ENCODE peak calls at places on chromosome 15, in nine cellular contexts. One of them, this sample, is unnamed.

GRCh38 chr15:48478581-48478980 is 147.4 kb downstream of the DUT start:
- DNase-seq in GM10248: no peak
- DNase-seq in tibial nerve: no peak
- DNase-seq in GM13976: no peak
- DNase-seq in fibroblast of lung: peak
- DNase-seq in CD8-positive, alpha-beta T cell: no peak
- DNase-seq in transverse colon: no peak
- DNase-seq in retinal pigment epithelial cell: no peak
- DNase-seq in nephron progenitor cell: no peak
- DNase-seq in this sample: no peak

GRCh38 chr15:63595066-63595465 is 2.1 kb upstream of the FBXL22 start:
- DNase-seq in retinal pigment epithelial cell: no peak
- DNase-seq in GM13976: no peak
- DNase-seq in CD8-positive, alpha-beta T cell: no peak
- DNase-seq in transverse colon: no peak
- DNase-seq in nephron progenitor cell: no peak
- DNase-seq in tibial nerve: no peak
- DNase-seq in GM10248: no peak
- DNase-seq in fibroblast of lung: no peak
- DNase-seq in this sample: no peak

GRCh38 chr15:40930430-40931299 is 1.5 kb downstream of the DLL4 start:
- DNase-seq in GM10248: peak
- DNase-seq in GM13976: peak
- DNase-seq in nephron progenitor cell: peak
- DNase-seq in fibroblast of lung: peak
- DNase-seq in tibial nerve: no peak
- DNase-seq in retinal pigment epithelial cell: no peak
- DNase-seq in CD8-positive, alpha-beta T cell: no peak
- DNase-seq in transverse colon: peak
- DNase-seq in this sample: peak

GRCh38 chr15:70569139-70569717 is 194.1 kb downstream of the UACA start:
- DNase-seq in nephron progenitor cell: no peak
- DNase-seq in GM13976: no peak
- DNase-seq in tibial nerve: no peak
- DNase-seq in GM10248: no peak
- DNase-seq in retinal pigment epithelial cell: peak
- DNase-seq in CD8-positive, alpha-beta T cell: peak
- DNase-seq in fibroblast of lung: peak
- DNase-seq in transverse colon: no peak
- DNase-seq in this sample: no peak

GRCh38 chr15:47407692-47408091 is 309.6 kb upstream of the SEMA6D start:
- DNase-seq in GM10248: no peak
- DNase-seq in nephron progenitor cell: no peak
- DNase-seq in fibroblast of lung: no peak
- DNase-seq in GM13976: no peak
- DNase-seq in tibial nerve: no peak
- DNase-seq in retinal pigment epithelial cell: no peak
- DNase-seq in transverse colon: no peak
- DNase-seq in CD8-positive, alpha-beta T cell: no peak
- DNase-seq in this sample: no peak

GRCh38 chr15:65374831-65375401 is 2.9 kb downstream of the IGDCC3 start:
- DNase-seq in tibial nerve: no peak
- DNase-seq in transverse colon: no peak
- DNase-seq in CD8-positive, alpha-beta T cell: no peak
- DNase-seq in retinal pigment epithelial cell: no peak
- DNase-seq in nephron progenitor cell: no peak
- DNase-seq in GM13976: no peak
- DNase-seq in fibroblast of lung: peak
- DNase-seq in GM10248: no peak
- DNase-seq in this sample: no peak

GRCh38 chr15:96093063-96093462 is 237.4 kb upstream of the NR2F2 start:
- DNase-seq in nephron progenitor cell: no peak
- DNase-seq in retinal pigment epithelial cell: no peak
- DNase-seq in transverse colon: no peak
- DNase-seq in fibroblast of lung: peak
- DNase-seq in tibial nerve: no peak
- DNase-seq in CD8-positive, alpha-beta T cell: no peak
- DNase-seq in GM10248: no peak
- DNase-seq in GM13976: no peak
- DNase-seq in this sample: no peak

GRCh38 chr15:32030795-32031194 is 480 bp downstream of the CHRNA7 start:
- DNase-seq in transverse colon: no peak
- DNase-seq in CD8-positive, alpha-beta T cell: no peak
- DNase-seq in fibroblast of lung: no peak
- DNase-seq in GM10248: peak
- DNase-seq in retinal pigment epithelial cell: no peak
- DNase-seq in GM13976: no peak
- DNase-seq in nephron progenitor cell: peak
- DNase-seq in tibial nerve: no peak
- DNase-seq in this sample: peak

GRCh38 chr15:23415321-23415865 is 31.6 kb downstream of the GOLGA6L2 start:
- DNase-seq in GM10248: no peak
- DNase-seq in retinal pigment epithelial cell: no peak
- DNase-seq in nephron progenitor cell: no peak
- DNase-seq in transverse colon: no peak
- DNase-seq in tibial nerve: no peak
- DNase-seq in fibroblast of lung: no peak
- DNase-seq in CD8-positive, alpha-beta T cell: no peak
- DNase-seq in GM13976: no peak
- DNase-seq in this sample: no peak

GRCh38 chr15:58453931-58454793 is 22.4 kb downstream of the LIPC start:
- DNase-seq in tibial nerve: no peak
- DNase-seq in retinal pigment epithelial cell: no peak
- DNase-seq in nephron progenitor cell: no peak
- DNase-seq in GM10248: peak
- DNase-seq in fibroblast of lung: no peak
- DNase-seq in CD8-positive, alpha-beta T cell: no peak
- DNase-seq in transverse colon: no peak
- DNase-seq in GM13976: peak
- DNase-seq in this sample: no peak

GRCh38 chr15:31442203-31443090 is 115.8 kb downstream of the KLF13 start:
- DNase-seq in nephron progenitor cell: no peak
- DNase-seq in GM10248: no peak
- DNase-seq in transverse colon: no peak
- DNase-seq in CD8-positive, alpha-beta T cell: no peak
- DNase-seq in fibroblast of lung: peak
- DNase-seq in tibial nerve: no peak
- DNase-seq in GM13976: no peak
- DNase-seq in retinal pigment epithelial cell: peak
- DNase-seq in this sample: peak

GRCh38 chr15:88894819-88895767 is at the start of gene HAPLN3:
- DNase-seq in tibial nerve: no peak
- DNase-seq in GM13976: peak
- DNase-seq in nephron progenitor cell: peak
- DNase-seq in retinal pigment epithelial cell: no peak
- DNase-seq in GM10248: peak
- DNase-seq in CD8-positive, alpha-beta T cell: peak
- DNase-seq in transverse colon: peak
- DNase-seq in fibroblast of lung: peak
- DNase-seq in this sample: no peak

GRCh38 chr15:96693990-96694517 is 363.6 kb downstream of the NR2F2 start:
- DNase-seq in GM13976: no peak
- DNase-seq in nephron progenitor cell: no peak
- DNase-seq in retinal pigment epithelial cell: no peak
- DNase-seq in transverse colon: no peak
- DNase-seq in tibial nerve: no peak
- DNase-seq in fibroblast of lung: no peak
- DNase-seq in GM10248: no peak
- DNase-seq in CD8-positive, alpha-beta T cell: no peak
- DNase-seq in this sample: no peak

GRCh38 chr15:90086868-90087268 is 15.4 kb downstream of the IDH2 start:
- DNase-seq in CD8-positive, alpha-beta T cell: peak
- DNase-seq in GM10248: peak
- DNase-seq in retinal pigment epithelial cell: no peak
- DNase-seq in nephron progenitor cell: peak
- DNase-seq in transverse colon: peak
- DNase-seq in fibroblast of lung: no peak
- DNase-seq in tibial nerve: peak
- DNase-seq in GM13976: peak
- DNase-seq in this sample: peak

GRCh38 chr15:38611228-38611627 is 46.6 kb upstream of the RASGRP1 start:
- DNase-seq in fibroblast of lung: no peak
- DNase-seq in retinal pigment epithelial cell: no peak
- DNase-seq in GM13976: no peak
- DNase-seq in transverse colon: no peak
- DNase-seq in tibial nerve: no peak
- DNase-seq in nephron progenitor cell: no peak
- DNase-seq in GM10248: no peak
- DNase-seq in CD8-positive, alpha-beta T cell: peak
- DNase-seq in this sample: no peak

GRCh38 chr15:63276342-63277043 is 912 bp upstream of the APH1B start:
- DNase-seq in retinal pigment epithelial cell: no peak
- DNase-seq in GM10248: no peak
- DNase-seq in CD8-positive, alpha-beta T cell: no peak
- DNase-seq in nephron progenitor cell: no peak
- DNase-seq in fibroblast of lung: no peak
- DNase-seq in tibial nerve: no peak
- DNase-seq in GM13976: no peak
- DNase-seq in transverse colon: no peak
- DNase-seq in this sample: no peak

GRCh38 chr15:27017168-27017809 is 46.3 kb downstream of the GABRG3 start:
- DNase-seq in retinal pigment epithelial cell: peak
- DNase-seq in tibial nerve: peak
- DNase-seq in GM13976: peak
- DNase-seq in GM10248: no peak
- DNase-seq in transverse colon: no peak
- DNase-seq in fibroblast of lung: peak
- DNase-seq in nephron progenitor cell: peak
- DNase-seq in CD8-positive, alpha-beta T cell: no peak
- DNase-seq in this sample: peak

GRCh38 chr15:68578175-68578959 is 426 bp upstream of the CORO2B start:
- DNase-seq in GM13976: no peak
- DNase-seq in transverse colon: peak
- DNase-seq in nephron progenitor cell: peak
- DNase-seq in GM10248: no peak
- DNase-seq in CD8-positive, alpha-beta T cell: no peak
- DNase-seq in retinal pigment epithelial cell: no peak
- DNase-seq in tibial nerve: peak
- DNase-seq in fibroblast of lung: peak
- DNase-seq in this sample: peak
- TF ChIP-seq CTCF in GM13976: no peak
- TF ChIP-seq CTCF in transverse colon: no peak
- TF ChIP-seq CTCF in nephron progenitor cell: no peak
- TF ChIP-seq CTCF in GM10248: no peak
- TF ChIP-seq CTCF in CD8-positive, alpha-beta T cell: no peak
- TF ChIP-seq CTCF in retinal pigment epithelial cell: peak
- TF ChIP-seq CTCF in tibial nerve: peak
- TF ChIP-seq CTCF in fibroblast of lung: peak
- TF ChIP-seq CTCF in this sample: no peak

GRCh38 chr15:83435202-83435601 is 11.9 kb upstream of the SH3GL3 start:
- DNase-seq in CD8-positive, alpha-beta T cell: no peak
- DNase-seq in transverse colon: no peak
- DNase-seq in retinal pigment epithelial cell: peak
- DNase-seq in nephron progenitor cell: no peak
- DNase-seq in tibial nerve: no peak
- DNase-seq in fibroblast of lung: peak
- DNase-seq in GM10248: no peak
- DNase-seq in GM13976: no peak
- DNase-seq in this sample: no peak

GRCh38 chr15:83435782-83436181 is 11.4 kb upstream of the SH3GL3 start:
- DNase-seq in GM13976: no peak
- DNase-seq in retinal pigment epithelial cell: no peak
- DNase-seq in CD8-positive, alpha-beta T cell: no peak
- DNase-seq in tibial nerve: no peak
- DNase-seq in GM10248: no peak
- DNase-seq in transverse colon: no peak
- DNase-seq in fibroblast of lung: no peak
- DNase-seq in nephron progenitor cell: no peak
- DNase-seq in this sample: no peak

GRCh38 chr15:83436513-83437158 is 10.5 kb upstream of the SH3GL3 start:
- DNase-seq in fibroblast of lung: peak
- DNase-seq in CD8-positive, alpha-beta T cell: no peak
- DNase-seq in GM13976: no peak
- DNase-seq in transverse colon: no peak
- DNase-seq in GM10248: no peak
- DNase-seq in nephron progenitor cell: no peak
- DNase-seq in tibial nerve: no peak
- DNase-seq in retinal pigment epithelial cell: peak
- DNase-seq in this sample: peak
- TF ChIP-seq CTCF in fibroblast of lung: peak
- TF ChIP-seq CTCF in CD8-positive, alpha-beta T cell: no peak
- TF ChIP-seq CTCF in GM13976: peak
- TF ChIP-seq CTCF in transverse colon: no peak
- TF ChIP-seq CTCF in GM10248: no peak
- TF ChIP-seq CTCF in nephron progenitor cell: peak
- TF ChIP-seq CTCF in tibial nerve: no peak
- TF ChIP-seq CTCF in retinal pigment epithelial cell: peak
- TF ChIP-seq CTCF in this sample: peak

GRCh38 chr15:28098360-28098765 is 752 bp downstream of the OCA2 start:
- DNase-seq in fibroblast of lung: no peak
- DNase-seq in retinal pigment epithelial cell: no peak
- DNase-seq in GM10248: no peak
- DNase-seq in CD8-positive, alpha-beta T cell: no peak
- DNase-seq in nephron progenitor cell: no peak
- DNase-seq in tibial nerve: no peak
- DNase-seq in transverse colon: no peak
- DNase-seq in GM13976: no peak
- DNase-seq in this sample: no peak

GRCh38 chr15:28100516-28101195 is 1.5 kb upstream of the OCA2 start:
- DNase-seq in GM13976: no peak
- DNase-seq in tibial nerve: no peak
- DNase-seq in fibroblast of lung: no peak
- DNase-seq in nephron progenitor cell: no peak
- DNase-seq in retinal pigment epithelial cell: no peak
- DNase-seq in transverse colon: no peak
- DNase-seq in GM10248: no peak
- DNase-seq in CD8-positive, alpha-beta T cell: peak
- DNase-seq in this sample: no peak

GRCh38 chr15:28099555-28100140 is 533 bp upstream of the OCA2 start:
- DNase-seq in retinal pigment epithelial cell: no peak
- DNase-seq in fibroblast of lung: no peak
- DNase-seq in GM10248: no peak
- DNase-seq in nephron progenitor cell: no peak
- DNase-seq in CD8-positive, alpha-beta T cell: no peak
- DNase-seq in GM13976: no peak
- DNase-seq in transverse colon: no peak
- DNase-seq in tibial nerve: no peak
- DNase-seq in this sample: no peak

GRCh38 chr15:28097656-28098359 is 1.3 kb downstream of the OCA2 start:
- DNase-seq in transverse colon: no peak
- DNase-seq in retinal pigment epithelial cell: no peak
- DNase-seq in tibial nerve: no peak
- DNase-seq in GM13976: no peak
- DNase-seq in GM10248: no peak
- DNase-seq in CD8-positive, alpha-beta T cell: no peak
- DNase-seq in fibroblast of lung: no peak
- DNase-seq in nephron progenitor cell: no peak
- DNase-seq in this sample: no peak

GRCh38 chr15:28098766-28099554 is at the start of gene OCA2:
- DNase-seq in tibial nerve: no peak
- DNase-seq in retinal pigment epithelial cell: peak
- DNase-seq in nephron progenitor cell: peak
- DNase-seq in fibroblast of lung: peak
- DNase-seq in GM10248: no peak
- DNase-seq in CD8-positive, alpha-beta T cell: peak
- DNase-seq in transverse colon: peak
- DNase-seq in GM13976: no peak
- DNase-seq in this sample: peak
- TF ChIP-seq CTCF in tibial nerve: no peak
- TF ChIP-seq CTCF in retinal pigment epithelial cell: peak
- TF ChIP-seq CTCF in nephron progenitor cell: peak
- TF ChIP-seq CTCF in fibroblast of lung: peak
- TF ChIP-seq CTCF in GM10248: no peak
- TF ChIP-seq CTCF in CD8-positive, alpha-beta T cell: peak
- TF ChIP-seq CTCF in transverse colon: no peak
- TF ChIP-seq CTCF in GM13976: no peak
- TF ChIP-seq CTCF in this sample: peak

GRCh38 chr15:69433831-69434230 is 18.8 kb upstream of the RPLP1 start:
- DNase-seq in transverse colon: no peak
- DNase-seq in CD8-positive, alpha-beta T cell: no peak
- DNase-seq in retinal pigment epithelial cell: no peak
- DNase-seq in GM10248: no peak
- DNase-seq in GM13976: no peak
- DNase-seq in tibial nerve: no peak
- DNase-seq in nephron progenitor cell: no peak
- DNase-seq in fibroblast of lung: no peak
- DNase-seq in this sample: no peak
- TF ChIP-seq CTCF in transverse colon: no peak
- TF ChIP-seq CTCF in CD8-positive, alpha-beta T cell: no peak
- TF ChIP-seq CTCF in retinal pigment epithelial cell: no peak
- TF ChIP-seq CTCF in GM10248: no peak
- TF ChIP-seq CTCF in GM13976: no peak
- TF ChIP-seq CTCF in tibial nerve: no peak
- TF ChIP-seq CTCF in nephron progenitor cell: no peak
- TF ChIP-seq CTCF in fibroblast of lung: no peak
- TF ChIP-seq CTCF in this sample: no peak